ENCODE peak calls at places on chromosomes 2 and 18, in eight cellular contexts. One of them, this sample, is unnamed.

GRCh38 chr2:1705557-1706076 is 38.7 kb downstream of the PXDN start:
- DNase-seq in Kasumi-1: no peak
- DNase-seq in GM13976: no peak
- DNase-seq in GM12865: no peak
- DNase-seq in WTC11: no peak
- DNase-seq in activated CD4-positive, alpha-beta memory T cell treated with anti-CD3 and anti-CD28 coated beads, Interleukin-2, amount 10 ng/mL, durations not matched to agents 7 days and 5 days: no peak
- DNase-seq in gastrocnemius medialis: no peak
- DNase-seq in hypothalamus: no peak
- DNase-seq in this sample: no peak

GRCh38 chr2:30692829-30693265 is 114.4 kb downstream of the CAPN13 start:
- DNase-seq in gastrocnemius medialis: no peak
- DNase-seq in GM13976: no peak
- DNase-seq in activated CD4-positive, alpha-beta memory T cell treated with anti-CD3 and anti-CD28 coated beads, Interleukin-2, amount 10 ng/mL, durations not matched to agents 7 days and 5 days: no peak
- DNase-seq in GM12865: no peak
- DNase-seq in WTC11: no peak
- DNase-seq in hypothalamus: no peak
- DNase-seq in Kasumi-1: no peak
- DNase-seq in this sample: no peak

GRCh38 chr18:76756491-76757288 is 65.7 kb upstream of the ZNF236 start:
- DNase-seq in GM13976: no peak
- DNase-seq in gastrocnemius medialis: peak; percentile 6
- DNase-seq in GM12865: no peak
- DNase-seq in Kasumi-1: no peak
- DNase-seq in hypothalamus: no peak
- DNase-seq in activated CD4-positive, alpha-beta memory T cell treated with anti-CD3 and anti-CD28 coated beads, Interleukin-2, amount 10 ng/mL, durations not matched to agents 7 days and 5 days: no peak
- DNase-seq in WTC11: no peak
- DNase-seq in this sample: no peak

GRCh38 chr2:202278036-202278760 is 12.6 kb downstream of the NOP58 start:
- DNase-seq in activated CD4-positive, alpha-beta memory T cell treated with anti-CD3 and anti-CD28 coated beads, Interleukin-2, amount 10 ng/mL, durations not matched to agents 7 days and 5 days: no peak
- DNase-seq in GM13976: no peak
- DNase-seq in gastrocnemius medialis: no peak
- DNase-seq in hypothalamus: no peak
- DNase-seq in WTC11: no peak
- DNase-seq in GM12865: peak; percentile 39
- DNase-seq in Kasumi-1: peak; percentile 28
- DNase-seq in this sample: no peak

GRCh38 chr2:56239030-56239429 is 55.2 kb downstream of the CCDC85A start:
- DNase-seq in activated CD4-positive, alpha-beta memory T cell treated with anti-CD3 and anti-CD28 coated beads, Interleukin-2, amount 10 ng/mL, durations not matched to agents 7 days and 5 days: no peak
- DNase-seq in hypothalamus: no peak
- DNase-seq in Kasumi-1: no peak
- DNase-seq in gastrocnemius medialis: no peak
- DNase-seq in WTC11: no peak
- DNase-seq in GM12865: no peak
- DNase-seq in GM13976: no peak
- DNase-seq in this sample: no peak

GRCh38 chr2:218019411-218020060 is 16.7 kb upstream of the TNS1 start:
- DNase-seq in WTC11: no peak
- DNase-seq in activated CD4-positive, alpha-beta memory T cell treated with anti-CD3 and anti-CD28 coated beads, Interleukin-2, amount 10 ng/mL, durations not matched to agents 7 days and 5 days: no peak
- DNase-seq in hypothalamus: no peak
- DNase-seq in Kasumi-1: peak; percentile 56
- DNase-seq in gastrocnemius medialis: no peak
- DNase-seq in GM13976: no peak
- DNase-seq in GM12865: no peak
- DNase-seq in this sample: no peak

GRCh38 chr2:31300309-31300708 is 66.4 kb downstream of the EHD3 start:
- DNase-seq in hypothalamus: no peak
- DNase-seq in WTC11: no peak
- DNase-seq in activated CD4-positive, alpha-beta memory T cell treated with anti-CD3 and anti-CD28 coated beads, Interleukin-2, amount 10 ng/mL, durations not matched to agents 7 days and 5 days: no peak
- DNase-seq in gastrocnemius medialis: no peak
- DNase-seq in GM13976: no peak
- DNase-seq in GM12865: no peak
- DNase-seq in Kasumi-1: no peak
- DNase-seq in this sample: no peak

GRCh38 chr2:240355962-240356361 is 79.5 kb upstream of the GPC1 start:
- DNase-seq in hypothalamus: no peak
- DNase-seq in GM13976: no peak
- DNase-seq in WTC11: no peak
- DNase-seq in gastrocnemius medialis: no peak
- DNase-seq in activated CD4-positive, alpha-beta memory T cell treated with anti-CD3 and anti-CD28 coated beads, Interleukin-2, amount 10 ng/mL, durations not matched to agents 7 days and 5 days: no peak
- DNase-seq in GM12865: no peak
- DNase-seq in Kasumi-1: no peak
- DNase-seq in this sample: no peak

GRCh38 chr2:8306530-8307351 is 375.1 kb upstream of the ID2 start:
- DNase-seq in GM12865: peak; percentile 60
- DNase-seq in activated CD4-positive, alpha-beta memory T cell treated with anti-CD3 and anti-CD28 coated beads, Interleukin-2, amount 10 ng/mL, durations not matched to agents 7 days and 5 days: no peak
- DNase-seq in hypothalamus: no peak
- DNase-seq in WTC11: no peak
- DNase-seq in gastrocnemius medialis: no peak
- DNase-seq in Kasumi-1: no peak
- DNase-seq in GM13976: no peak
- DNase-seq in this sample: no peak

GRCh38 chr2:60516383-60516811 is 37.1 kb downstream of the BCL11A start:
- DNase-seq in hypothalamus: no peak
- DNase-seq in gastrocnemius medialis: no peak
- DNase-seq in GM13976: no peak
- DNase-seq in Kasumi-1: no peak
- DNase-seq in GM12865: no peak
- DNase-seq in WTC11: no peak
- DNase-seq in activated CD4-positive, alpha-beta memory T cell treated with anti-CD3 and anti-CD28 coated beads, Interleukin-2, amount 10 ng/mL, durations not matched to agents 7 days and 5 days: no peak
- DNase-seq in this sample: no peak

GRCh38 chr2:172858473-172858745 is 122.8 kb downstream of the RAPGEF4 start:
- DNase-seq in activated CD4-positive, alpha-beta memory T cell treated with anti-CD3 and anti-CD28 coated beads, Interleukin-2, amount 10 ng/mL, durations not matched to agents 7 days and 5 days: no peak
- DNase-seq in hypothalamus: no peak
- DNase-seq in GM13976: no peak
- DNase-seq in Kasumi-1: no peak
- DNase-seq in gastrocnemius medialis: no peak
- DNase-seq in GM12865: no peak
- DNase-seq in WTC11: no peak
- DNase-seq in this sample: no peak

GRCh38 chr2:216083464-216084279 is 2.0 kb downstream of the TMEM169 start:
- DNase-seq in GM12865: no peak
- DNase-seq in GM13976: no peak
- DNase-seq in hypothalamus: no peak
- DNase-seq in activated CD4-positive, alpha-beta memory T cell treated with anti-CD3 and anti-CD28 coated beads, Interleukin-2, amount 10 ng/mL, durations not matched to agents 7 days and 5 days: no peak
- DNase-seq in gastrocnemius medialis: no peak
- DNase-seq in WTC11: peak; percentile 47
- DNase-seq in Kasumi-1: no peak
- DNase-seq in this sample: no peak

GRCh38 chr2:200360364-200360763 is 53.9 kb downstream of the SPATS2L start:
- DNase-seq in GM12865: no peak
- DNase-seq in hypothalamus: no peak
- DNase-seq in gastrocnemius medialis: no peak
- DNase-seq in WTC11: peak; percentile 47
- DNase-seq in GM13976: no peak
- DNase-seq in activated CD4-positive, alpha-beta memory T cell treated with anti-CD3 and anti-CD28 coated beads, Interleukin-2, amount 10 ng/mL, durations not matched to agents 7 days and 5 days: no peak
- DNase-seq in Kasumi-1: no peak
- DNase-seq in this sample: no peak

GRCh38 chr2:154623819-154624218 is 74.7 kb upstream of the KCNJ3 start:
- DNase-seq in gastrocnemius medialis: no peak
- DNase-seq in Kasumi-1: peak; percentile 81
- DNase-seq in WTC11: peak; percentile 45
- DNase-seq in GM13976: peak; percentile 17
- DNase-seq in activated CD4-positive, alpha-beta memory T cell treated with anti-CD3 and anti-CD28 coated beads, Interleukin-2, amount 10 ng/mL, durations not matched to agents 7 days and 5 days: no peak
- DNase-seq in GM12865: peak; percentile 69
- DNase-seq in hypothalamus: peak; percentile 1
- DNase-seq in this sample: no peak

GRCh38 chr18:10928971-10929373 is 220.4 kb downstream of the PIEZO2 start:
- DNase-seq in Kasumi-1: no peak
- DNase-seq in GM12865: peak; percentile 91
- DNase-seq in GM13976: peak; percentile 70
- DNase-seq in WTC11: no peak
- DNase-seq in hypothalamus: no peak
- DNase-seq in gastrocnemius medialis: no peak
- DNase-seq in activated CD4-positive, alpha-beta memory T cell treated with anti-CD3 and anti-CD28 coated beads, Interleukin-2, amount 10 ng/mL, durations not matched to agents 7 days and 5 days: no peak
- DNase-seq in this sample: peak; percentile 87

GRCh38 chr2:240648650-240649275 is 23.5 kb downstream of the GPR35 start:
- DNase-seq in GM12865: peak; percentile 37
- DNase-seq in activated CD4-positive, alpha-beta memory T cell treated with anti-CD3 and anti-CD28 coated beads, Interleukin-2, amount 10 ng/mL, durations not matched to agents 7 days and 5 days: peak; percentile 13
- DNase-seq in WTC11: no peak
- DNase-seq in Kasumi-1: no peak
- DNase-seq in GM13976: peak; percentile 41
- DNase-seq in hypothalamus: no peak
- DNase-seq in gastrocnemius medialis: no peak
- DNase-seq in this sample: no peak

GRCh38 chr2:133532919-133533318 is 35.3 kb downstream of the NCKAP5 start:
- DNase-seq in GM12865: no peak
- DNase-seq in gastrocnemius medialis: no peak
- DNase-seq in WTC11: no peak
- DNase-seq in Kasumi-1: no peak
- DNase-seq in hypothalamus: no peak
- DNase-seq in activated CD4-positive, alpha-beta memory T cell treated with anti-CD3 and anti-CD28 coated beads, Interleukin-2, amount 10 ng/mL, durations not matched to agents 7 days and 5 days: no peak
- DNase-seq in GM13976: no peak
- DNase-seq in this sample: no peak

GRCh38 chr18:23918395-23919032 is 96.0 kb upstream of the TTC39C start:
- DNase-seq in GM12865: peak; percentile 77
- DNase-seq in hypothalamus: no peak
- DNase-seq in WTC11: peak; percentile 88
- DNase-seq in activated CD4-positive, alpha-beta memory T cell treated with anti-CD3 and anti-CD28 coated beads, Interleukin-2, amount 10 ng/mL, durations not matched to agents 7 days and 5 days: peak; percentile 81
- DNase-seq in Kasumi-1: peak; percentile 74
- DNase-seq in GM13976: peak; percentile 57
- DNase-seq in gastrocnemius medialis: peak; percentile 24
- DNase-seq in this sample: no peak

GRCh38 chr2:216287251-216287650 is 85.0 kb downstream of the MARCHF4 start:
- DNase-seq in Kasumi-1: no peak
- DNase-seq in GM12865: no peak
- DNase-seq in WTC11: no peak
- DNase-seq in GM13976: no peak
- DNase-seq in activated CD4-positive, alpha-beta memory T cell treated with anti-CD3 and anti-CD28 coated beads, Interleukin-2, amount 10 ng/mL, durations not matched to agents 7 days and 5 days: no peak
- DNase-seq in hypothalamus: no peak
- DNase-seq in gastrocnemius medialis: no peak
- DNase-seq in this sample: no peak

GRCh38 chr2:123935405-123935804 is 89.7 kb upstream of the CNTNAP5 start:
- DNase-seq in hypothalamus: no peak
- DNase-seq in GM13976: no peak
- DNase-seq in Kasumi-1: no peak
- DNase-seq in gastrocnemius medialis: no peak
- DNase-seq in GM12865: no peak
- DNase-seq in activated CD4-positive, alpha-beta memory T cell treated with anti-CD3 and anti-CD28 coated beads, Interleukin-2, amount 10 ng/mL, durations not matched to agents 7 days and 5 days: no peak
- DNase-seq in WTC11: no peak
- DNase-seq in this sample: no peak

GRCh38 chr2:200741468-200742202 is 70.1 kb upstream of the BZW1 start:
- DNase-seq in GM12865: no peak
- DNase-seq in GM13976: no peak
- DNase-seq in WTC11: no peak
- DNase-seq in hypothalamus: no peak
- DNase-seq in activated CD4-positive, alpha-beta memory T cell treated with anti-CD3 and anti-CD28 coated beads, Interleukin-2, amount 10 ng/mL, durations not matched to agents 7 days and 5 days: no peak
- DNase-seq in Kasumi-1: no peak
- DNase-seq in gastrocnemius medialis: no peak
- DNase-seq in this sample: no peak

GRCh38 chr2:42267530-42267929 is 93.5 kb downstream of the COX7A2L start:
- DNase-seq in GM12865: peak; percentile 30
- DNase-seq in Kasumi-1: no peak
- DNase-seq in activated CD4-positive, alpha-beta memory T cell treated with anti-CD3 and anti-CD28 coated beads, Interleukin-2, amount 10 ng/mL, durations not matched to agents 7 days and 5 days: no peak
- DNase-seq in GM13976: no peak
- DNase-seq in gastrocnemius medialis: no peak
- DNase-seq in hypothalamus: no peak
- DNase-seq in WTC11: no peak
- DNase-seq in this sample: no peak

GRCh38 chr2:7774481-7774880 is 857.3 kb downstream of the RNF144A start:
- DNase-seq in GM13976: no peak
- DNase-seq in WTC11: no peak
- DNase-seq in Kasumi-1: no peak
- DNase-seq in gastrocnemius medialis: no peak
- DNase-seq in hypothalamus: no peak
- DNase-seq in activated CD4-positive, alpha-beta memory T cell treated with anti-CD3 and anti-CD28 coated beads, Interleukin-2, amount 10 ng/mL, durations not matched to agents 7 days and 5 days: no peak
- DNase-seq in GM12865: peak; percentile 45
- DNase-seq in this sample: no peak

GRCh38 chr2:30888841-30889407 is 81.7 kb upstream of the CAPN13 start:
- DNase-seq in gastrocnemius medialis: no peak
- DNase-seq in hypothalamus: no peak
- DNase-seq in GM12865: no peak
- DNase-seq in GM13976: no peak
- DNase-seq in Kasumi-1: no peak
- DNase-seq in WTC11: no peak
- DNase-seq in activated CD4-positive, alpha-beta memory T cell treated with anti-CD3 and anti-CD28 coated beads, Interleukin-2, amount 10 ng/mL, durations not matched to agents 7 days and 5 days: no peak
- DNase-seq in this sample: no peak

GRCh38 chr18:28808373-28808772 is 631.4 kb upstream of the CDH2 start:
- DNase-seq in Kasumi-1: no peak
- DNase-seq in GM13976: no peak
- DNase-seq in activated CD4-positive, alpha-beta memory T cell treated with anti-CD3 and anti-CD28 coated beads, Interleukin-2, amount 10 ng/mL, durations not matched to agents 7 days and 5 days: no peak
- DNase-seq in WTC11: no peak
- DNase-seq in GM12865: no peak
- DNase-seq in hypothalamus: no peak
- DNase-seq in gastrocnemius medialis: no peak
- DNase-seq in this sample: no peak

GRCh38 chr18:6203791-6204190 is 210.9 kb downstream of the L3MBTL4 start:
- DNase-seq in Kasumi-1: no peak
- DNase-seq in activated CD4-positive, alpha-beta memory T cell treated with anti-CD3 and anti-CD28 coated beads, Interleukin-2, amount 10 ng/mL, durations not matched to agents 7 days and 5 days: no peak
- DNase-seq in GM13976: no peak
- DNase-seq in hypothalamus: no peak
- DNase-seq in gastrocnemius medialis: no peak
- DNase-seq in GM12865: no peak
- DNase-seq in WTC11: no peak
- DNase-seq in this sample: no peak

GRCh38 chr18:57792741-57793629 is 10.1 kb downstream of the ATP8B1 start:
- DNase-seq in GM12865: no peak
- DNase-seq in activated CD4-positive, alpha-beta memory T cell treated with anti-CD3 and anti-CD28 coated beads, Interleukin-2, amount 10 ng/mL, durations not matched to agents 7 days and 5 days: no peak
- DNase-seq in hypothalamus: no peak
- DNase-seq in WTC11: no peak
- DNase-seq in GM13976: no peak
- DNase-seq in Kasumi-1: no peak
- DNase-seq in gastrocnemius medialis: no peak
- DNase-seq in this sample: no peak

GRCh38 chr2:149601141-149601796 is 13.7 kb upstream of the MMADHC start:
- DNase-seq in GM13976: no peak
- DNase-seq in Kasumi-1: peak; percentile 95
- DNase-seq in activated CD4-positive, alpha-beta memory T cell treated with anti-CD3 and anti-CD28 coated beads, Interleukin-2, amount 10 ng/mL, durations not matched to agents 7 days and 5 days: no peak
- DNase-seq in gastrocnemius medialis: no peak
- DNase-seq in hypothalamus: no peak
- DNase-seq in WTC11: no peak
- DNase-seq in GM12865: no peak
- DNase-seq in this sample: no peak

GRCh38 chr18:45435810-45436209 is 179.5 kb upstream of the SLC14A2 start:
- DNase-seq in activated CD4-positive, alpha-beta memory T cell treated with anti-CD3 and anti-CD28 coated beads, Interleukin-2, amount 10 ng/mL, durations not matched to agents 7 days and 5 days: no peak
- DNase-seq in WTC11: no peak
- DNase-seq in Kasumi-1: no peak
- DNase-seq in hypothalamus: no peak
- DNase-seq in gastrocnemius medialis: no peak
- DNase-seq in GM13976: no peak
- DNase-seq in GM12865: no peak
- DNase-seq in this sample: no peak

GRCh38 chr2:64654063-64654811 is 524 bp upstream of the SERTAD2 start:
- DNase-seq in GM12865: peak; percentile 82
- DNase-seq in GM13976: no peak
- DNase-seq in gastrocnemius medialis: peak; percentile 59
- DNase-seq in activated CD4-positive, alpha-beta memory T cell treated with anti-CD3 and anti-CD28 coated beads, Interleukin-2, amount 10 ng/mL, durations not matched to agents 7 days and 5 days: peak; percentile 62
- DNase-seq in Kasumi-1: peak; percentile 89
- DNase-seq in hypothalamus: peak; percentile 50
- DNase-seq in WTC11: peak; percentile 78
- DNase-seq in this sample: no peak

GRCh38 chr2:127623388-127624320 is 22.3 kb upstream of the GPR17 start:
- DNase-seq in GM12865: no peak
- DNase-seq in activated CD4-positive, alpha-beta memory T cell treated with anti-CD3 and anti-CD28 coated beads, Interleukin-2, amount 10 ng/mL, durations not matched to agents 7 days and 5 days: no peak
- DNase-seq in gastrocnemius medialis: no peak
- DNase-seq in hypothalamus: no peak
- DNase-seq in GM13976: no peak
- DNase-seq in Kasumi-1: no peak
- DNase-seq in WTC11: peak; percentile 6
- DNase-seq in this sample: no peak

GRCh38 chr2:40488927-40489677 is 37.2 kb upstream of the SLC8A1 start:
- DNase-seq in GM13976: no peak
- DNase-seq in WTC11: no peak
- DNase-seq in Kasumi-1: peak; percentile 20
- DNase-seq in activated CD4-positive, alpha-beta memory T cell treated with anti-CD3 and anti-CD28 coated beads, Interleukin-2, amount 10 ng/mL, durations not matched to agents 7 days and 5 days: no peak
- DNase-seq in hypothalamus: no peak
- DNase-seq in gastrocnemius medialis: no peak
- DNase-seq in GM12865: no peak
- DNase-seq in this sample: no peak

GRCh38 chr2:238260879-238261278 is 21.0 kb upstream of the HES6 start:
- DNase-seq in GM13976: no peak
- DNase-seq in gastrocnemius medialis: no peak
- DNase-seq in activated CD4-positive, alpha-beta memory T cell treated with anti-CD3 and anti-CD28 coated beads, Interleukin-2, amount 10 ng/mL, durations not matched to agents 7 days and 5 days: no peak
- DNase-seq in WTC11: no peak
- DNase-seq in GM12865: no peak
- DNase-seq in hypothalamus: no peak
- DNase-seq in Kasumi-1: no peak
- DNase-seq in this sample: no peak

GRCh38 chr18:48802543-48803428 is 148.0 kb downstream of the SMAD7 start:
- DNase-seq in hypothalamus: no peak
- DNase-seq in WTC11: peak; percentile 16
- DNase-seq in activated CD4-positive, alpha-beta memory T cell treated with anti-CD3 and anti-CD28 coated beads, Interleukin-2, amount 10 ng/mL, durations not matched to agents 7 days and 5 days: no peak
- DNase-seq in GM12865: no peak
- DNase-seq in GM13976: no peak
- DNase-seq in Kasumi-1: no peak
- DNase-seq in gastrocnemius medialis: no peak
- DNase-seq in this sample: no peak

This sample was measured in GM12878.